ENCODE peak calls at places on chromosomes 12 and 14, in five cellular contexts. One of them, this sample, is unnamed.

GRCh38 chr14:33676135-33676566 is 274.7 kb downstream of the EGLN3 start:
- DNase-seq in sigmoid colon: peak; percentile 60
- DNase-seq in choroid plexus epithelial cell: peak; percentile 81
- DNase-seq in neural progenitor cell: peak; percentile 80
- DNase-seq in GM23338: peak; percentile 88
- DNase-seq in this sample: no peak

GRCh38 chr12:47307680-47308399 is 228.1 kb upstream of the AMIGO2 start:
- DNase-seq in sigmoid colon: no peak
- DNase-seq in choroid plexus epithelial cell: peak; percentile 83
- DNase-seq in neural progenitor cell: peak; percentile 68
- DNase-seq in GM23338: peak; percentile 75
- DNase-seq in this sample: peak; percentile 36

GRCh38 chr12:132723015-132723763 is 12.5 kb downstream of the PGAM5 start:
- DNase-seq in sigmoid colon: no peak
- DNase-seq in choroid plexus epithelial cell: peak; percentile 16
- DNase-seq in neural progenitor cell: no peak
- DNase-seq in GM23338: no peak
- DNase-seq in this sample: no peak

GRCh38 chr12:128056299-128056885 is 210.6 kb upstream of the TMEM132C start:
- DNase-seq in sigmoid colon: no peak
- DNase-seq in choroid plexus epithelial cell: no peak
- DNase-seq in neural progenitor cell: peak; percentile 17
- DNase-seq in GM23338: peak; percentile 15
- DNase-seq in this sample: no peak

GRCh38 chr12:91687052-91688017 is 458.3 kb downstream of the BTG1 start:
- DNase-seq in sigmoid colon: no peak
- DNase-seq in choroid plexus epithelial cell: peak; percentile 9
- DNase-seq in neural progenitor cell: no peak
- DNase-seq in GM23338: no peak
- DNase-seq in this sample: no peak

GRCh38 chr12:120713861-120714482 is 3.7 kb downstream of the UNC119B start:
- DNase-seq in sigmoid colon: peak; percentile 86
- DNase-seq in choroid plexus epithelial cell: peak; percentile 91
- DNase-seq in neural progenitor cell: peak; percentile 92
- DNase-seq in GM23338: peak; percentile 97
- DNase-seq in this sample: peak; percentile 76

GRCh38 chr14:78358631-78359030 is 188.5 kb downstream of the NRXN3 start:
- DNase-seq in sigmoid colon: no peak
- DNase-seq in choroid plexus epithelial cell: no peak
- DNase-seq in neural progenitor cell: no peak
- DNase-seq in GM23338: no peak
- DNase-seq in this sample: no peak

GRCh38 chr14:95294834-95295599 is 24.7 kb downstream of the CLMN start:
- DNase-seq in sigmoid colon: no peak
- DNase-seq in choroid plexus epithelial cell: peak; percentile 39
- DNase-seq in neural progenitor cell: no peak
- DNase-seq in GM23338: no peak
- DNase-seq in this sample: no peak

GRCh38 chr12:13211859-13212664 is 15.5 kb downstream of the EMP1 start:
- DNase-seq in sigmoid colon: peak; percentile 76
- DNase-seq in choroid plexus epithelial cell: peak; percentile 86
- DNase-seq in neural progenitor cell: peak; percentile 83
- DNase-seq in GM23338: peak; percentile 92
- DNase-seq in this sample: no peak

GRCh38 chr12:4116251-4117111 is 157.1 kb upstream of the CCND2 start:
- DNase-seq in sigmoid colon: peak; percentile 40
- DNase-seq in choroid plexus epithelial cell: peak; percentile 69
- DNase-seq in neural progenitor cell: peak; percentile 13
- DNase-seq in GM23338: peak; percentile 62
- DNase-seq in this sample: no peak

GRCh38 chr14:39381366-39381765 is 50.9 kb downstream of the FBXO33 start:
- DNase-seq in sigmoid colon: no peak
- DNase-seq in choroid plexus epithelial cell: peak; percentile 47
- DNase-seq in neural progenitor cell: no peak
- DNase-seq in GM23338: no peak
- DNase-seq in this sample: no peak

GRCh38 chr12:7788316-7788689 is 899 bp upstream of the NANOG start:
- DNase-seq in sigmoid colon: no peak
- DNase-seq in choroid plexus epithelial cell: no peak
- DNase-seq in neural progenitor cell: no peak
- DNase-seq in GM23338: peak; percentile 35
- DNase-seq in this sample: no peak

GRCh38 chr12:121033625-121034349 is 5.3 kb downstream of the OASL start:
- DNase-seq in sigmoid colon: no peak
- DNase-seq in choroid plexus epithelial cell: peak; percentile 18
- DNase-seq in neural progenitor cell: no peak
- DNase-seq in GM23338: no peak
- DNase-seq in this sample: no peak

GRCh38 chr14:22381751-22382150 is 207.3 kb downstream of the DAD1 start:
- DNase-seq in sigmoid colon: no peak
- DNase-seq in choroid plexus epithelial cell: no peak
- DNase-seq in neural progenitor cell: no peak
- DNase-seq in GM23338: no peak
- DNase-seq in this sample: no peak

GRCh38 chr12:56948881-56949280 is 8.5 kb downstream of the RDH16 start:
- DNase-seq in sigmoid colon: no peak
- DNase-seq in choroid plexus epithelial cell: no peak
- DNase-seq in neural progenitor cell: no peak
- DNase-seq in GM23338: no peak
- DNase-seq in this sample: no peak

GRCh38 chr12:33588082-33588712 is 148.6 kb upstream of the SYT10 start:
- DNase-seq in sigmoid colon: no peak
- DNase-seq in choroid plexus epithelial cell: peak; percentile 82
- DNase-seq in neural progenitor cell: peak; percentile 66
- DNase-seq in GM23338: peak; percentile 74
- DNase-seq in this sample: no peak

GRCh38 chr14:88842414-88842813 is 18.0 kb downstream of the TTC8 start:
- DNase-seq in sigmoid colon: no peak
- DNase-seq in choroid plexus epithelial cell: no peak
- DNase-seq in neural progenitor cell: no peak
- DNase-seq in GM23338: no peak
- DNase-seq in this sample: no peak

GRCh38 chr14:35400707-35401421 is 3.7 kb downstream of the NFKBIA start:
- DNase-seq in sigmoid colon: peak; percentile 63
- DNase-seq in choroid plexus epithelial cell: peak; percentile 62
- DNase-seq in neural progenitor cell: no peak
- DNase-seq in GM23338: no peak
- DNase-seq in this sample: no peak

GRCh38 chr12:90964616-90965015 is 9.6 kb upstream of the CCER1 start:
- DNase-seq in sigmoid colon: no peak
- DNase-seq in choroid plexus epithelial cell: no peak
- DNase-seq in neural progenitor cell: no peak
- DNase-seq in GM23338: no peak
- DNase-seq in this sample: no peak

GRCh38 chr12:120759591-120760348 is 34.1 kb downstream of the ACADS start:
- DNase-seq in sigmoid colon: no peak
- DNase-seq in choroid plexus epithelial cell: no peak
- DNase-seq in neural progenitor cell: no peak
- DNase-seq in GM23338: no peak
- DNase-seq in this sample: no peak

GRCh38 chr12:45290218-45290609 is 74.3 kb downstream of the ANO6 start:
- DNase-seq in sigmoid colon: no peak
- DNase-seq in choroid plexus epithelial cell: peak; percentile 95
- DNase-seq in neural progenitor cell: no peak
- DNase-seq in GM23338: no peak
- DNase-seq in this sample: peak; percentile 47

GRCh38 chr14:68507544-68508081 is 285.3 kb downstream of the ZFP36L1 start:
- DNase-seq in sigmoid colon: no peak
- DNase-seq in choroid plexus epithelial cell: no peak
- DNase-seq in neural progenitor cell: no peak
- DNase-seq in GM23338: no peak
- DNase-seq in this sample: no peak

GRCh38 chr12:53200458-53201169 is 6.4 kb downstream of the ITGB7 start:
- DNase-seq in sigmoid colon: peak; percentile 41
- DNase-seq in choroid plexus epithelial cell: no peak
- DNase-seq in neural progenitor cell: no peak
- DNase-seq in GM23338: no peak
- DNase-seq in this sample: no peak

GRCh38 chr14:79600406-79600805 is 610.9 kb downstream of the DIO2 start:
- DNase-seq in sigmoid colon: no peak
- DNase-seq in choroid plexus epithelial cell: no peak
- DNase-seq in neural progenitor cell: no peak
- DNase-seq in GM23338: no peak
- DNase-seq in this sample: no peak

GRCh38 chr14:35121026-35121886 is 534 bp downstream of the PPP2R3C start:
- DNase-seq in sigmoid colon: no peak
- DNase-seq in choroid plexus epithelial cell: peak; percentile 37
- DNase-seq in neural progenitor cell: no peak
- DNase-seq in GM23338: no peak
- DNase-seq in this sample: no peak

GRCh38 chr14:29043751-29044150 is 277.2 kb downstream of the FOXG1 start:
- DNase-seq in sigmoid colon: no peak
- DNase-seq in choroid plexus epithelial cell: no peak
- DNase-seq in neural progenitor cell: no peak
- DNase-seq in GM23338: no peak
- DNase-seq in this sample: no peak

GRCh38 chr12:26195250-26195640 is at the start of gene SSPN:
- DNase-seq in sigmoid colon: peak; percentile 91
- DNase-seq in choroid plexus epithelial cell: peak; percentile 75
- DNase-seq in neural progenitor cell: peak; percentile 62
- DNase-seq in GM23338: peak; percentile 61
- DNase-seq in this sample: no peak

GRCh38 chr12:26198742-26199141 is 3.4 kb downstream of the SSPN start:
- DNase-seq in sigmoid colon: peak; percentile 76
- DNase-seq in choroid plexus epithelial cell: peak; percentile 37
- DNase-seq in neural progenitor cell: no peak
- DNase-seq in GM23338: no peak
- DNase-seq in this sample: no peak

GRCh38 chr12:26197832-26198231 is 2.5 kb downstream of the SSPN start:
- DNase-seq in sigmoid colon: no peak
- DNase-seq in choroid plexus epithelial cell: no peak
- DNase-seq in neural progenitor cell: no peak
- DNase-seq in GM23338: no peak
- DNase-seq in this sample: no peak

GRCh38 chr12:26195641-26196423 is 459 bp downstream of the SSPN start:
- DNase-seq in sigmoid colon: peak; percentile 81
- DNase-seq in choroid plexus epithelial cell: peak; percentile 48
- DNase-seq in neural progenitor cell: peak; percentile 58
- DNase-seq in GM23338: peak; percentile 65
- DNase-seq in this sample: no peak

DNA sequence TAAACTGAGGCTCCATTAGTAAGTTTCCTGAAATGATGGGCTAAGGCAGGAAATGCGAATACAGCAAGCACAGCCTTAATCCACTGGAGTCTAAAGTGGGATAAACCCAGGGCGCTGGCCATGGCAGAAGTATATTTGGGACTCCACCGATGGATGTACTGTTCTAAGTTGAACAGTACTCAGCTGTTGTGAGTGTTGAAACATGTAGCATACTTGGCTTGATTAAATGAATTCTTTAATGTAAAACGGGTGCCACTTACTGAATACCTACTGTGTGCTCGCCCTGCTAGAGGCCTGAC is 1.0 kb downstream of the SSPN start:
- DNase-seq in sigmoid colon: no peak
- DNase-seq in choroid plexus epithelial cell: peak; percentile 38
- DNase-seq in neural progenitor cell: no peak
- DNase-seq in GM23338: no peak
- DNase-seq in this sample: no peak
- H3K4me3 ChIP-seq in sigmoid colon: peak overlapping the region; percentile 74
- H3K4me3 ChIP-seq in choroid plexus epithelial cell: peak overlapping the region; percentile 72
- H3K4me3 ChIP-seq in neural progenitor cell: peak overlapping the region; percentile 64
- H3K4me3 ChIP-seq in GM23338: peak overlapping the region; percentile 66
- H3K4me3 ChIP-seq in this sample: peak overlapping the region; percentile 44

DNA sequence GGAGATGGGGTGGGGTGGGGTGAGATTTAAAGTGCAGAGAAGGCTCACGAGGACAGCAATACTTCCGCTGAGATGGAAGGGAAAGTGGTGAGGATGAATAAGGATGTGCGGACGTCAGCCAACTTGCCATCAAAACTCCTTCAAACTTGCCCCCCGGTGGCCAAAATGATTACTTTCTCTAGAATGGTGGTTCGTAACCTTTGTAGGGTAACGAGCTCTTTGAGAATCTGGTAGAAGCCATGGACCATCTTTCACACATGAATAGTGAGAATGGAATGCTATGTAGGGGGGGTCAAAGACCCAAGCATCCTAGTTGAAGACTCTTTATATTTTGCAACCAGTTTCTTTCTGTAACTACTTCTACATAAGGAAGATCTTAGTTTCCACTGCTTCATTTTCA is 245.9 kb upstream of the DDHD1 start:
- DNase-seq in sigmoid colon: no peak
- DNase-seq in choroid plexus epithelial cell: peak; percentile 82
- DNase-seq in neural progenitor cell: peak; percentile 54
- DNase-seq in GM23338: peak; percentile 91
- DNase-seq in this sample: no peak
- TF ChIP-seq CTCF in sigmoid colon: no peak
- TF ChIP-seq CTCF in choroid plexus epithelial cell: peak; percentile 59
- TF ChIP-seq CTCF in neural progenitor cell: peak; percentile 50
- TF ChIP-seq CTCF in GM23338: peak; percentile 58
- TF ChIP-seq CTCF in this sample: no peak

DNA sequence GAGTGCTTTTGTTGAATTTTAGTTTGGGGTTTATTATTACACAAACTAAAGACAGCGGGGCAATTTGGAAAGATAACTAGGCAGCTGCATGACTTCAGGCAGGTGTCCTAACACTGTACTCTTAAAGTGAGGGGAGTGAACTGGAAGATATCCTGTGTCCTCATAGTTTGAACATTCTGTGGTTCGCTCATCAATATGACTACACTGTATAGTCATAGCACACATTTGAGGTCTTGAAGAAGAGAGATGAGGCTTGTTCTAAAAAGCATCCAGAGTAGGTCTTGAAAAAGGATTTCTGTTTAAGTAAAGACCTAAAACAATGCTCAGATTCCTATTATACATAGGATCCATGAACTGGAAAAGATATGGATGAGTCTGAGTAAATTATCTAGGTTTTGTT is 1.8 kb upstream of the MAP3K9 start:
- DNase-seq in sigmoid colon: no peak
- DNase-seq in choroid plexus epithelial cell: no peak
- DNase-seq in neural progenitor cell: no peak
- DNase-seq in GM23338: no peak
- DNase-seq in this sample: no peak
- H3K4me3 ChIP-seq in sigmoid colon: no peak overlapping the region
- H3K4me3 ChIP-seq in choroid plexus epithelial cell: no peak overlapping the region
- H3K4me3 ChIP-seq in neural progenitor cell: peak overlapping the region; percentile 79
- H3K4me3 ChIP-seq in GM23338: peak overlapping the region; percentile 81
- H3K4me3 ChIP-seq in this sample: no peak overlapping the region

GRCh38 chr12:119025786-119026185 is 44.4 kb downstream of the SRRM4 start:
- DNase-seq in sigmoid colon: no peak
- DNase-seq in choroid plexus epithelial cell: no peak
- DNase-seq in neural progenitor cell: no peak
- DNase-seq in GM23338: no peak
- DNase-seq in this sample: no peak

GRCh38 chr12:119016715-119017114 is 35.4 kb downstream of the SRRM4 start:
- DNase-seq in sigmoid colon: no peak
- DNase-seq in choroid plexus epithelial cell: no peak
- DNase-seq in neural progenitor cell: no peak
- DNase-seq in GM23338: no peak
- DNase-seq in this sample: no peak

GRCh38 chr12:119024226-119024810 is 43.0 kb downstream of the SRRM4 start:
- DNase-seq in sigmoid colon: no peak
- DNase-seq in choroid plexus epithelial cell: no peak
- DNase-seq in neural progenitor cell: peak; percentile 47
- DNase-seq in GM23338: no peak
- DNase-seq in this sample: no peak

GRCh38 chr12:119020377-119021360 is 39.3 kb downstream of the SRRM4 start:
- DNase-seq in sigmoid colon: no peak
- DNase-seq in choroid plexus epithelial cell: no peak
- DNase-seq in neural progenitor cell: peak; percentile 88
- DNase-seq in GM23338: peak; percentile 97
- DNase-seq in this sample: no peak
- TF ChIP-seq CTCF in sigmoid colon: no peak
- TF ChIP-seq CTCF in choroid plexus epithelial cell: no peak
- TF ChIP-seq CTCF in neural progenitor cell: peak; percentile 95
- TF ChIP-seq CTCF in GM23338: peak; percentile 92
- TF ChIP-seq CTCF in this sample: peak; percentile 37

GRCh38 chr12:131054345-131055092 is 100.8 kb downstream of the ADGRD1 start:
- DNase-seq in sigmoid colon: peak; percentile 43
- DNase-seq in choroid plexus epithelial cell: no peak
- DNase-seq in neural progenitor cell: no peak
- DNase-seq in GM23338: no peak
- DNase-seq in this sample: no peak
- H3K4me3 ChIP-seq in sigmoid colon: no peak overlapping the region
- H3K4me3 ChIP-seq in choroid plexus epithelial cell: no peak overlapping the region
- H3K4me3 ChIP-seq in neural progenitor cell: no peak overlapping the region
- H3K4me3 ChIP-seq in GM23338: no peak overlapping the region
- H3K4me3 ChIP-seq in this sample: no peak overlapping the region

This sample was measured in HFF-Myc.